ENCODE peak calls at places on chromosomes 4 and X, in six cellular contexts. O is stomach, L is A673, K is HL-60, T is thoracic aorta, S is colonic mucosa. V is an unnamed sample.

GRCh38 chr4:153019906-153020305 is 83.8 kb downstream of the FHDC1 start:
- DNase-seq in O (no peak), L (no peak), K (no peak), T (no peak), S (no peak), V (no peak)

GRCh38 chr4:7343950-7344349 is 90.8 kb downstream of the PSAPL1 start:
- DNase-seq in O (no peak), L (no peak), K (no peak), T (no peak), S (no peak), V (no peak)

GRCh38 chr4:153643406-153644016 is 40.6 kb upstream of the TLR2 start:
- DNase-seq in O (no peak), L (peak), K (peak), T (no peak), S (no peak), V (no peak)

GRCh38 chr4:134465417-134465816 is 263.8 kb upstream of the PABPC4L start:
- DNase-seq in O (no peak), L (no peak), K (no peak), T (no peak), S (no peak), V (no peak)

GRCh38 chrX:77427586-77427985 is 19.6 kb upstream of the FGF16 start:
- DNase-seq in O (no peak), L (no peak), K (no peak), T (no peak), S (no peak), V (no peak)

GRCh38 chrX:74835566-74835965 is 89.7 kb downstream of the NEXMIF start:
- DNase-seq in O (peak), L (no peak), K (no peak), T (no peak), S (no peak), V (no peak)

GRCh38 chr4:151198748-151199147 is 78.2 kb upstream of the PRSS48 start:
- DNase-seq in O (no peak), L (no peak), K (no peak), T (no peak), S (no peak), V (no peak)

GRCh38 chr4:26459054-26459755 is 31.1 kb downstream of the CCKAR start:
- DNase-seq in O (no peak), L (peak), K (peak), T (no peak), S (no peak), V (no peak)

GRCh38 chr4:31141141-31141811 is 421.1 kb downstream of the PCDH7 start:
- DNase-seq in O (no peak), L (no peak), K (no peak), T (no peak), S (no peak), V (no peak)

GRCh38 chrX:2883770-2884169 is 45.4 kb downstream of the ARSD start:
- DNase-seq in O (no peak), L (no peak), K (no peak), T (no peak), S (no peak), V (no peak)

GRCh38 chr4:127788517-127788916 is 6.4 kb downstream of the HSPA4L start:
- DNase-seq in O (no peak), L (peak), K (no peak), T (no peak), S (no peak), V (no peak)

GRCh38 chr4:175651701-175652100 is 160.4 kb downstream of the GPM6A start:
- DNase-seq in O (no peak), L (no peak), K (no peak), T (no peak), S (no peak), V (no peak)

GRCh38 chrX:10157545-10157944 is 770 bp downstream of the CLCN4 start:
- DNase-seq in O (no peak), L (no peak), K (no peak), T (no peak), S (no peak), V (no peak)

GRCh38 chr4:80422727-80423404 is 87.3 kb downstream of the CFAP299 start:
- DNase-seq in O (no peak), L (no peak), K (no peak), T (no peak), S (no peak), V (no peak)

GRCh38 chr4:165203541-165204461 is 3.6 kb upstream of the KLHL2 start:
- DNase-seq in O (no peak), L (no peak), K (no peak), T (no peak), S (no peak), V (no peak)
- H3K27ac ChIP-seq in O (no peak), L (no peak), K (no peak), T (no peak), S (no peak), V (no peak)

GRCh38 chr4:183876268-183876934 is 28.7 kb upstream of the STOX2 start:
- DNase-seq in O (peak), L (peak), K (no peak), T (peak), S (no peak), V (peak)
- H3K27ac ChIP-seq in O (peak), L (no peak), K (no peak), T (peak), S (no peak), V (peak)

GRCh38 chr4:139145552-139145932 is 31.5 kb downstream of the ELF2 start:
- DNase-seq in O (no peak), L (no peak), K (no peak), T (no peak), S (no peak), V (no peak)
- H3K27ac ChIP-seq in O (no peak), L (no peak), K (no peak), T (no peak), S (no peak), V (no peak)

GRCh38 chr4:38894340-38894982 is 26.9 kb downstream of the FAM114A1 start:
- DNase-seq in O (no peak), L (no peak), K (no peak), T (no peak), S (no peak), V (no peak)

GRCh38 chr4:38884254-38884653 is 16.6 kb downstream of the FAM114A1 start:
- DNase-seq in O (no peak), L (no peak), K (no peak), T (no peak), S (no peak), V (no peak)

GRCh38 chr4:38891051-38891738 is 23.6 kb downstream of the FAM114A1 start:
- DNase-seq in O (no peak), L (no peak), K (no peak), T (no peak), S (no peak), V (no peak)

GRCh38 chr4:38889143-38889542 is 21.5 kb downstream of the FAM114A1 start:
- DNase-seq in O (no peak), L (peak), K (no peak), T (no peak), S (no peak), V (no peak)
- H3K27ac ChIP-seq in O (peak), L (no peak), K (no peak), T (peak), S (no peak), V (peak)

GRCh38 chrX:4661771-4662170 is 948.3 kb upstream of the PRKX start:
- DNase-seq in O (no peak), L (no peak), K (no peak), T (no peak), S (no peak), V (no peak)
- H3K27ac ChIP-seq in O (no peak), L (no peak), K (no peak), T (no peak), S (no peak), V (no peak)

GRCh38 chrX:66163849-66164401 is at the start of gene HEPH:
- DNase-seq in O (no peak), L (no peak), K (no peak), T (no peak), S (peak), V (no peak)

GRCh38 chrX:66162331-66162822 is 1.7 kb upstream of the HEPH start:
- DNase-seq in O (no peak), L (no peak), K (no peak), T (no peak), S (peak), V (no peak)

GRCh38 chrX:66164931-66165330 is 884 bp downstream of the HEPH start:
- DNase-seq in O (no peak), L (no peak), K (no peak), T (no peak), S (no peak), V (no peak)

GRCh38 chrX:66163447-66163846 is 600 bp upstream of the HEPH start:
- DNase-seq in O (no peak), L (no peak), K (no peak), T (no peak), S (no peak), V (no peak)

GRCh38 chrX:66164470-66164869 is 423 bp downstream of the HEPH start:
- DNase-seq in O (no peak), L (no peak), K (no peak), T (no peak), S (no peak), V (no peak)
- H3K27ac ChIP-seq in O (no peak), L (no peak), K (no peak), T (peak), S (peak), V (peak)

GRCh38 chr4:3062466-3062865 is 11.9 kb downstream of the HTT-AS start:
- DNase-seq in O (no peak), L (no peak), K (no peak), T (no peak), S (no peak), V (peak)

GRCh38 chr4:3059896-3060295 is 14.4 kb downstream of the HTT-AS start:
- DNase-seq in O (no peak), L (no peak), K (no peak), T (no peak), S (no peak), V (no peak)

GRCh38 chr4:3054169-3054759 is 20.1 kb downstream of the HTT-AS start:
- DNase-seq in O (no peak), L (no peak), K (no peak), T (no peak), S (no peak), V (no peak)

GRCh38 chr4:3059090-3059428 is 15.3 kb downstream of the HTT-AS start:
- DNase-seq in O (no peak), L (no peak), K (no peak), T (no peak), S (no peak), V (no peak)
- H3K27ac ChIP-seq in O (no peak), L (no peak), K (peak), T (no peak), S (no peak), V (no peak)

GRCh38 chrX:55488268-55488558 is 1.4 kb downstream of the USP51 start:
- DNase-seq in O (no peak), L (no peak), K (no peak), T (no peak), S (no peak), V (no peak)
- H3K27ac ChIP-seq in O (peak), L (no peak), K (no peak), T (peak), S (no peak), V (peak)

V was measured in right atrium auricular region.